ENCODE peak calls at places on chromosomes 12 and 14, in four cellular contexts. F, N, E and K are unnamed samples.

GRCh38 chr12:53379389-53380103 is 430 bp upstream of the SP1 start:
- DNase-seq in E (peak), N (peak), F (peak), K (peak)

GRCh38 chr12:125228519-125229260 is 163.5 kb downstream of the AACS start:
- DNase-seq in F (no peak), E (no peak), N (no peak), K (no peak)

GRCh38 chr14:72847721-72848120 is 46.2 kb downstream of the DPF3 start:
- DNase-seq in E (no peak), F (no peak), N (no peak), K (no peak)

GRCh38 chr12:27013606-27014084 is 539 bp downstream of the TM7SF3 start:
- DNase-seq in E (no peak), F (no peak), N (peak), K (no peak)

GRCh38 chr14:36498938-36499337 is 21.1 kb downstream of the NKX2-1 start:
- DNase-seq in N (no peak), F (no peak), E (no peak), K (no peak)

GRCh38 chr14:20469890-20470858 is 968 bp downstream of the PNP start:
- DNase-seq in F (peak), N (peak), E (no peak), K (peak)

GRCh38 chr14:54332490-54332889 is 64.3 kb upstream of the CDKN3 start:
- DNase-seq in F (no peak), N (no peak), E (no peak), K (no peak)

GRCh38 chr12:112564160-112564559 is 145.4 kb downstream of the PTPN11 start:
- DNase-seq in N (no peak), F (no peak), E (no peak), K (no peak)

GRCh38 chr12:84550518-84550917 is 362.1 kb downstream of the SLC6A15 start:
- DNase-seq in F (no peak), N (no peak), E (no peak), K (no peak)

GRCh38 chr12:131147293-131147692 is 193.6 kb downstream of the ADGRD1 start:
- DNase-seq in N (no peak), E (no peak), F (no peak), K (no peak)

GRCh38 chr12:120013659-120014380 is 24.8 kb downstream of the BICDL1 start:
- DNase-seq in E (no peak), N (no peak), F (no peak), K (no peak)

GRCh38 chr14:68807148-68807600 is 14.3 kb upstream of the ZFP36L1 start:
- DNase-seq in F (peak), N (peak), E (no peak), K (no peak)

GRCh38 chr12:31966558-31967205 is 7.5 kb downstream of the RESF1 start:
- DNase-seq in N (no peak), E (no peak), F (no peak), K (no peak)

GRCh38 chr14:34571771-34572170 is 32.3 kb upstream of the EAPP start:
- DNase-seq in E (no peak), N (no peak), F (no peak), K (no peak)

GRCh38 chr14:54796961-54797360 is 105.7 kb downstream of the GCH1 start:
- DNase-seq in F (no peak), E (no peak), N (peak), K (no peak)

GRCh38 chr12:119802472-119802871 is 74.6 kb downstream of the CIT start:
- DNase-seq in F (no peak), E (peak), N (peak), K (no peak)

GRCh38 chr12:27290501-27291168 is 42.0 kb upstream of the BMAL2 start:
- DNase-seq in N (no peak), F (no peak), E (no peak), K (no peak)

GRCh38 chr14:68047910-68048309 is 228.3 kb downstream of the RAD51B start:
- DNase-seq in N (peak), F (no peak), E (no peak), K (no peak)

GRCh38 chr12:105729931-105730330 is 399.4 kb downstream of the C12orf75 start:
- DNase-seq in F (no peak), N (no peak), E (no peak), K (no peak)

GRCh38 chr12:84772281-84772680 is 140.3 kb downstream of the SLC6A15 start:
- DNase-seq in E (no peak), N (no peak), F (no peak), K (no peak)

GRCh38 chr12:116215021-116215420 is 62.5 kb downstream of the MED13L start:
- DNase-seq in F (no peak), E (no peak), N (no peak), K (no peak)

GRCh38 chr12:97112161-97112560 is 205.1 kb downstream of the NEDD1 start:
- DNase-seq in E (no peak), F (no peak), N (no peak), K (no peak)

GRCh38 chr12:38282886-38283285 is 33.7 kb upstream of the ALG10B start:
- DNase-seq in E (no peak), F (no peak), N (no peak), K (no peak)

GRCh38 chr12:53726946-53727309 is 324 bp downstream of the CALCOCO1 start:
- DNase-seq in F (no peak), N (peak), E (peak), K (no peak)

GRCh38 chr12:125981610-125982253 is 916.5 kb downstream of the AACS start:
- DNase-seq in N (no peak), E (no peak), F (no peak), K (no peak)

GRCh38 chr14:24178399-24179178 is 6.7 kb downstream of the REC8 start:
- DNase-seq in E (no peak), F (no peak), N (no peak), K (no peak)

GRCh38 chr14:89504602-89505320 is 87.7 kb upstream of the FOXN3 start:
- DNase-seq in E (peak), F (peak), N (peak), K (peak)

GRCh38 chr14:59342516-59343484 is 122.4 kb downstream of the GPR135 start:
- DNase-seq in N (no peak), F (no peak), E (no peak), K (no peak)

GRCh38 chr12:128652136-128652751 is 171.5 kb downstream of the SLC15A4 start:
- DNase-seq in F (no peak), N (no peak), E (no peak), K (no peak)

GRCh38 chr12:23029185-23029584 is 404.2 kb downstream of the ETNK1 start:
- DNase-seq in N (no peak), F (no peak), E (no peak), K (no peak)

GRCh38 chr12:63904653-63905052 is 60.2 kb downstream of the SRGAP1 start:
- DNase-seq in E (no peak), N (no peak), F (no peak), K (no peak)

GRCh38 chr14:77028384-77029246 is at the start of gene IRF2BPL:
- DNase-seq in E (peak), F (peak), N (peak), K (peak)

GRCh38 chr12:131159660-131160059 is 206.0 kb downstream of the ADGRD1 start:
- DNase-seq in F (no peak), N (no peak), E (no peak), K (no peak)

GRCh38 chr14:98131406-98131805 is 1140.6 kb downstream of the BCL11B start:
- DNase-seq in N (no peak), F (no peak), E (no peak), K (no peak)

GRCh38 chr14:42140831-42141279 is 534.2 kb downstream of the LRFN5 start:
- DNase-seq in E (peak), F (no peak), N (peak), K (no peak)

GRCh38 chr12:61694214-61694613 is 566.0 kb upstream of the USP15 start:
- DNase-seq in F (no peak), E (no peak), N (no peak), K (no peak)

GRCh38 chr14:92610849-92611271 is 97.3 kb downstream of the RIN3 start:
- DNase-seq in N (no peak), F (no peak), E (no peak), K (no peak)

GRCh38 chr14:68111733-68112270 is 292.2 kb downstream of the RAD51B start:
- DNase-seq in F (no peak), E (no peak), N (no peak), K (no peak)

GRCh38 chr14:24274101-24274543 is 2.7 kb upstream of the RABGGTA start:
- DNase-seq in N (peak), E (no peak), F (peak), K (peak)